ENCODE peak calls at places on chromosome 1, in six cellular contexts. One of them, this sample, is unnamed.

GRCh38 chr1:197902454-197903195 is at the start of gene C1orf53:
- DNase-seq in HFF-Myc: peak; percentile 19
- DNase-seq in choroid plexus epithelial cell: peak; percentile 86
- DNase-seq in Calu3: peak; percentile 96
- DNase-seq in HCT116: peak; percentile 63
- DNase-seq in thyroid gland: peak; percentile 88
- DNase-seq in this sample: peak; percentile 90

GRCh38 chr1:156910309-156910782 is 10.1 kb upstream of the LRRC71 start:
- DNase-seq in choroid plexus epithelial cell: peak; percentile 28
- DNase-seq in thyroid gland: peak; percentile 28
- DNase-seq in Calu3: peak; percentile 60
- DNase-seq in HCT116: no peak
- DNase-seq in HFF-Myc: no peak
- DNase-seq in this sample: peak; percentile 73

GRCh38 chr1:245754463-245754961 is 599.7 kb downstream of the KIF26B start:
- DNase-seq in HFF-Myc: no peak
- DNase-seq in HCT116: no peak
- DNase-seq in choroid plexus epithelial cell: no peak
- DNase-seq in Calu3: no peak
- DNase-seq in thyroid gland: no peak
- DNase-seq in this sample: no peak

GRCh38 chr1:54053745-54054437 is 483 bp downstream of the TCEANC2 start:
- DNase-seq in thyroid gland: no peak
- DNase-seq in choroid plexus epithelial cell: peak; percentile 20
- DNase-seq in HCT116: no peak
- DNase-seq in HFF-Myc: no peak
- DNase-seq in Calu3: no peak
- DNase-seq in this sample: no peak

GRCh38 chr1:39128959-39129358 is 75.5 kb upstream of the MACF1 start:
- DNase-seq in choroid plexus epithelial cell: no peak
- DNase-seq in HFF-Myc: no peak
- DNase-seq in HCT116: peak; percentile 61
- DNase-seq in Calu3: peak; percentile 83
- DNase-seq in thyroid gland: peak; percentile 96
- DNase-seq in this sample: no peak

GRCh38 chr1:64675718-64676345 is 69.0 kb upstream of the RAVER2 start:
- DNase-seq in HCT116: no peak
- DNase-seq in choroid plexus epithelial cell: peak; percentile 64
- DNase-seq in Calu3: no peak
- DNase-seq in HFF-Myc: no peak
- DNase-seq in thyroid gland: no peak
- DNase-seq in this sample: no peak

GRCh38 chr1:108719654-108720435 is 7.1 kb downstream of the FNDC7 start:
- DNase-seq in Calu3: peak; percentile 30
- DNase-seq in thyroid gland: no peak
- DNase-seq in HCT116: peak; percentile 65
- DNase-seq in choroid plexus epithelial cell: peak; percentile 76
- DNase-seq in HFF-Myc: peak; percentile 50
- DNase-seq in this sample: no peak

GRCh38 chr1:111654839-111655238 is 35.2 kb downstream of the RAP1A start:
- DNase-seq in HFF-Myc: no peak
- DNase-seq in HCT116: no peak
- DNase-seq in choroid plexus epithelial cell: no peak
- DNase-seq in Calu3: no peak
- DNase-seq in thyroid gland: no peak
- DNase-seq in this sample: no peak

GRCh38 chr1:212283741-212284140 is 1.5 kb upstream of the PPP2R5A start:
- DNase-seq in HFF-Myc: no peak
- DNase-seq in Calu3: no peak
- DNase-seq in HCT116: no peak
- DNase-seq in thyroid gland: no peak
- DNase-seq in choroid plexus epithelial cell: no peak
- DNase-seq in this sample: no peak

GRCh38 chr1:203340112-203340804 is 10.7 kb downstream of the FMOD start:
- DNase-seq in choroid plexus epithelial cell: peak; percentile 92
- DNase-seq in HFF-Myc: peak; percentile 69
- DNase-seq in Calu3: peak; percentile 77
- DNase-seq in HCT116: peak; percentile 76
- DNase-seq in thyroid gland: peak; percentile 73
- DNase-seq in this sample: peak; percentile 84

GRCh38 chr1:50023292-50024159 is at the start of gene AGBL4:
- DNase-seq in Calu3: no peak
- DNase-seq in thyroid gland: peak; percentile 75
- DNase-seq in HCT116: no peak
- DNase-seq in choroid plexus epithelial cell: peak; percentile 5
- DNase-seq in HFF-Myc: no peak
- DNase-seq in this sample: peak; percentile 78

GRCh38 chr1:180244840-180245239 is 14.8 kb downstream of the LHX4 start:
- DNase-seq in Calu3: peak; percentile 60
- DNase-seq in HFF-Myc: no peak
- DNase-seq in HCT116: no peak
- DNase-seq in choroid plexus epithelial cell: no peak
- DNase-seq in thyroid gland: no peak
- DNase-seq in this sample: no peak

GRCh38 chr1:158071106-158071505 is 77.7 kb downstream of the KIRREL1 start:
- DNase-seq in Calu3: no peak
- DNase-seq in HCT116: no peak
- DNase-seq in thyroid gland: no peak
- DNase-seq in HFF-Myc: no peak
- DNase-seq in choroid plexus epithelial cell: peak; percentile 13
- DNase-seq in this sample: peak; percentile 18

GRCh38 chr1:31782766-31783410 is 18.7 kb upstream of the ADGRB2 start:
- DNase-seq in HFF-Myc: no peak
- DNase-seq in Calu3: no peak
- DNase-seq in HCT116: no peak
- DNase-seq in choroid plexus epithelial cell: no peak
- DNase-seq in thyroid gland: no peak
- DNase-seq in this sample: no peak

GRCh38 chr1:22406722-22407495 is 44.7 kb upstream of the ZBTB40 start:
- DNase-seq in HCT116: no peak
- DNase-seq in choroid plexus epithelial cell: no peak
- DNase-seq in HFF-Myc: no peak
- DNase-seq in Calu3: no peak
- DNase-seq in thyroid gland: no peak
- DNase-seq in this sample: no peak

GRCh38 chr1:45666836-45667235 is 19.5 kb downstream of the GPBP1L1 start:
- DNase-seq in HCT116: no peak
- DNase-seq in Calu3: no peak
- DNase-seq in thyroid gland: no peak
- DNase-seq in HFF-Myc: no peak
- DNase-seq in choroid plexus epithelial cell: no peak
- DNase-seq in this sample: no peak

GRCh38 chr1:54329337-54329954 is 76.7 kb downstream of the SSBP3 start:
- DNase-seq in choroid plexus epithelial cell: no peak
- DNase-seq in HFF-Myc: no peak
- DNase-seq in thyroid gland: no peak
- DNase-seq in Calu3: no peak
- DNase-seq in HCT116: no peak
- DNase-seq in this sample: no peak

GRCh38 chr1:70441392-70442035 is 30.4 kb downstream of the CTH start:
- DNase-seq in thyroid gland: no peak
- DNase-seq in HCT116: no peak
- DNase-seq in choroid plexus epithelial cell: no peak
- DNase-seq in HFF-Myc: no peak
- DNase-seq in Calu3: no peak
- DNase-seq in this sample: no peak

GRCh38 chr1:8434104-8434503 is 116.2 kb downstream of the SLC45A1 start:
- DNase-seq in HFF-Myc: no peak
- DNase-seq in Calu3: no peak
- DNase-seq in thyroid gland: no peak
- DNase-seq in HCT116: no peak
- DNase-seq in choroid plexus epithelial cell: no peak
- DNase-seq in this sample: no peak

GRCh38 chr1:22509815-22510214 is 53.5 kb upstream of the EPHA8 start:
- DNase-seq in Calu3: no peak
- DNase-seq in HFF-Myc: no peak
- DNase-seq in HCT116: no peak
- DNase-seq in choroid plexus epithelial cell: no peak
- DNase-seq in thyroid gland: peak; percentile 29
- DNase-seq in this sample: no peak

GRCh38 chr1:181206513-181206912 is 118.0 kb downstream of the IER5 start:
- DNase-seq in thyroid gland: no peak
- DNase-seq in HCT116: no peak
- DNase-seq in Calu3: no peak
- DNase-seq in choroid plexus epithelial cell: no peak
- DNase-seq in HFF-Myc: no peak
- DNase-seq in this sample: no peak

GRCh38 chr1:115713906-115714305 is 54.6 kb downstream of the CASQ2 start:
- DNase-seq in Calu3: no peak
- DNase-seq in thyroid gland: no peak
- DNase-seq in HFF-Myc: no peak
- DNase-seq in HCT116: no peak
- DNase-seq in choroid plexus epithelial cell: no peak
- DNase-seq in this sample: no peak

GRCh38 chr1:115714572-115715141 is 53.9 kb downstream of the CASQ2 start:
- DNase-seq in thyroid gland: peak; percentile 69
- DNase-seq in HCT116: no peak
- DNase-seq in choroid plexus epithelial cell: no peak
- DNase-seq in HFF-Myc: no peak
- DNase-seq in Calu3: peak; percentile 86
- DNase-seq in this sample: no peak

GRCh38 chr1:115712911-115713609 is 55.5 kb downstream of the CASQ2 start:
- DNase-seq in HCT116: no peak
- DNase-seq in Calu3: no peak
- DNase-seq in HFF-Myc: no peak
- DNase-seq in thyroid gland: no peak
- DNase-seq in choroid plexus epithelial cell: no peak
- DNase-seq in this sample: no peak

GRCh38 chr1:115718011-115718754 is 50.3 kb downstream of the CASQ2 start:
- DNase-seq in HCT116: no peak
- DNase-seq in thyroid gland: no peak
- DNase-seq in choroid plexus epithelial cell: no peak
- DNase-seq in HFF-Myc: no peak
- DNase-seq in Calu3: no peak
- DNase-seq in this sample: no peak

DNA sequence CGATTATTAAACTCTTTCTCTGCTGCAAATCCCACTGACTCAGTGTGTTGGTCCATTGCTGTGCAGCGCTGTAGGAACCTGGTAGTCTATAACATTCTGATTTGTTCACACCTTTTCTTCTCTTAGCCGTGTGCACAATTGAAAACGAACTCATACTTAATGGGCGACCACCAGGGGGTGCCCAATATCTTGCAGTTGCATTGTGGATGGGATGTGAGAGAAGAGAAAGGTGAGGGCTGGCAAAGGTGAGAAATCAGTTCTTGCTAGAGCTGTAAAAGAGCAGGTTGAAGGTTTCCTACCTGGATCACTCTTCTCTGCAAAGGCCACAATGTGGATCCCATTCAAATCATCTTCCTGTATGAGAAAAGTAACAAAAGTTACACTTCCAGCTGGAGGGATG is 51.0 kb downstream of the CASQ2 start:
- DNase-seq in thyroid gland: peak; percentile 74
- DNase-seq in HFF-Myc: no peak
- DNase-seq in choroid plexus epithelial cell: peak; percentile 77
- DNase-seq in Calu3: peak; percentile 70
- DNase-seq in HCT116: peak; percentile 32
- DNase-seq in this sample: peak; percentile 69
- TF ChIP-seq CTCF in thyroid gland: peak; percentile 15
- TF ChIP-seq CTCF in HFF-Myc: peak; percentile 33
- TF ChIP-seq CTCF in choroid plexus epithelial cell: peak; percentile 86
- TF ChIP-seq CTCF in Calu3: peak; percentile 18
- TF ChIP-seq CTCF in HCT116: peak; percentile 48
- TF ChIP-seq CTCF in this sample: peak; percentile 56

GRCh38 chr1:205387845-205388244 is 31.1 kb upstream of the KLHDC8A start:
- DNase-seq in Calu3: no peak
- DNase-seq in HCT116: no peak
- DNase-seq in choroid plexus epithelial cell: no peak
- DNase-seq in thyroid gland: no peak
- DNase-seq in HFF-Myc: no peak
- DNase-seq in this sample: no peak

GRCh38 chr1:205392650-205393049 is 29.2 kb downstream of the LEMD1 start:
- DNase-seq in Calu3: no peak
- DNase-seq in choroid plexus epithelial cell: no peak
- DNase-seq in HCT116: no peak
- DNase-seq in HFF-Myc: no peak
- DNase-seq in thyroid gland: no peak
- DNase-seq in this sample: no peak

GRCh38 chr1:205395616-205396015 is 26.2 kb downstream of the LEMD1 start:
- DNase-seq in thyroid gland: no peak
- DNase-seq in choroid plexus epithelial cell: no peak
- DNase-seq in HFF-Myc: no peak
- DNase-seq in Calu3: no peak
- DNase-seq in HCT116: no peak
- DNase-seq in this sample: no peak

GRCh38 chr1:205396972-205397616 is 24.8 kb downstream of the LEMD1 start:
- DNase-seq in HCT116: peak; percentile 77
- DNase-seq in HFF-Myc: no peak
- DNase-seq in thyroid gland: peak; percentile 20
- DNase-seq in choroid plexus epithelial cell: peak; percentile 73
- DNase-seq in Calu3: peak; percentile 41
- DNase-seq in this sample: peak; percentile 60

GRCh38 chr1:205391386-205391785 is 30.5 kb downstream of the LEMD1 start:
- DNase-seq in thyroid gland: no peak
- DNase-seq in HFF-Myc: no peak
- DNase-seq in Calu3: no peak
- DNase-seq in choroid plexus epithelial cell: no peak
- DNase-seq in HCT116: no peak
- DNase-seq in this sample: no peak
- TF ChIP-seq CTCF in thyroid gland: no peak
- TF ChIP-seq CTCF in HFF-Myc: no peak
- TF ChIP-seq CTCF in Calu3: no peak
- TF ChIP-seq CTCF in choroid plexus epithelial cell: no peak
- TF ChIP-seq CTCF in HCT116: no peak
- TF ChIP-seq CTCF in this sample: no peak

DNA sequence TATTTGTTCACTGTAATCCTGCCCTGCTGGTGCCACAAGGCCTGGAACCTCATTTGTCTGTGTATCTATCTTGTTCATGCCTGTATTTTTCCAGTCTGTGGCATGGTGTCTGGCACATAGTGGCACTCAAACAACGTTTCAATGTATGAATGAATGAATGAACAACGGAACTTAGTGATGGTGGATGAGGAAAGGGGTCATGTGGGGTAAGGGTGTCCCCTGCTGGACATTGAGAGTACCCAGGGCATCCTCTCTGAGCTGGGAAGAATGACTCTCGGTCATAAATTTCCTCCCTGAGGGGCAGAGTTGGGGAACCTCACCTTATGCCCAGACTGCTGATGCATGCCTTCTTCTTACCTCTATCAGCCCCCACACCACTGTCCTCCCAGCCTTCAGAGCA is 18.9 kb upstream of the ZNF683 start:
- DNase-seq in HCT116: peak; percentile 64
- DNase-seq in Calu3: peak; percentile 39
- DNase-seq in HFF-Myc: peak; percentile 33
- DNase-seq in thyroid gland: no peak
- DNase-seq in choroid plexus epithelial cell: peak; percentile 76
- DNase-seq in this sample: no peak
- TF ChIP-seq CTCF in HCT116: peak; percentile 90
- TF ChIP-seq CTCF in Calu3: no peak
- TF ChIP-seq CTCF in HFF-Myc: peak; percentile 83
- TF ChIP-seq CTCF in thyroid gland: no peak
- TF ChIP-seq CTCF in choroid plexus epithelial cell: peak; percentile 91
- TF ChIP-seq CTCF in this sample: peak; percentile 10

DNA sequence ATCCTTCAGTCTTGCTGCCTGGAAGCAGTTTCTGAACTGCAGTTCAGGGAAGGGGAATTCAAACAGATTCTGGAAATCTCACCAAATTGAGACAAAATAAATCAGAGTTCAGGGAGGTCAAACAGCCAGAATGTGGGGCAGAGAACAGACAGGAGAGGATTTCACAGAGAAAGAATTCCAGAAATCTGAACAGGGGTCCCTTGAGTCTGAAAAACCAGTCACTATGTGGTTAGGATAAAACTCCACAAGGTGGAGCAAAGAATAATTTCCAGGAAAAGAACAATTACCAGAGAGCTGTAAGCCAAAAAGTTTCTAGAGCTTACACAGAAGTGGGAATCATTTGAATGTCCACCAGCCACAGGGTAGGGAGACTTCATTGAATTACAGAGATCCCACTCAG is 84.7 kb downstream of the URB2 start:
- DNase-seq in thyroid gland: no peak
- DNase-seq in choroid plexus epithelial cell: peak; percentile 38
- DNase-seq in HFF-Myc: no peak
- DNase-seq in Calu3: no peak
- DNase-seq in HCT116: no peak
- DNase-seq in this sample: no peak
- TF ChIP-seq CTCF in thyroid gland: no peak
- TF ChIP-seq CTCF in choroid plexus epithelial cell: peak; percentile 16
- TF ChIP-seq CTCF in HFF-Myc: no peak
- TF ChIP-seq CTCF in Calu3: no peak
- TF ChIP-seq CTCF in HCT116: no peak
- TF ChIP-seq CTCF in this sample: no peak

This sample was measured in testis.